ENCODE peak calls at places on chromosome 18, in seven cellular contexts. One of them, this sample, is unnamed.

GRCh38 chr18:22490429-22490846 is 72.7 kb upstream of the CTAGE1 start:
- DNase-seq in mesendoderm: no peak
- DNase-seq in trophoblast cell: peak
- DNase-seq in IMR-90: no peak
- DNase-seq in neuronal stem cell: no peak
- DNase-seq in mesenchymal stem cell: no peak
- DNase-seq in H1: no peak
- DNase-seq in this sample: no peak

GRCh38 chr18:24497052-24497754 is 36.8 kb downstream of the HRH4 start:
- DNase-seq in IMR-90: peak
- DNase-seq in neuronal stem cell: no peak
- DNase-seq in mesendoderm: no peak
- DNase-seq in mesenchymal stem cell: peak
- DNase-seq in H1: no peak
- DNase-seq in trophoblast cell: peak
- DNase-seq in this sample: no peak

GRCh38 chr18:34219651-34220050 is 5.1 kb downstream of the NOL4 start:
- DNase-seq in IMR-90: no peak
- DNase-seq in trophoblast cell: no peak
- DNase-seq in H1: no peak
- DNase-seq in mesendoderm: no peak
- DNase-seq in mesenchymal stem cell: no peak
- DNase-seq in neuronal stem cell: no peak
- DNase-seq in this sample: no peak

GRCh38 chr18:58005036-58005435 is 39.0 kb upstream of the NEDD4L start:
- DNase-seq in mesendoderm: no peak
- DNase-seq in IMR-90: peak
- DNase-seq in neuronal stem cell: no peak
- DNase-seq in mesenchymal stem cell: no peak
- DNase-seq in H1: no peak
- DNase-seq in trophoblast cell: no peak
- DNase-seq in this sample: no peak

GRCh38 chr18:21896732-21897336 is 156.2 kb downstream of the MIB1 start:
- DNase-seq in trophoblast cell: no peak
- DNase-seq in IMR-90: no peak
- DNase-seq in neuronal stem cell: no peak
- DNase-seq in mesendoderm: no peak
- DNase-seq in mesenchymal stem cell: no peak
- DNase-seq in H1: no peak
- DNase-seq in this sample: peak

GRCh38 chr18:21904856-21905255 is 164.3 kb downstream of the MIB1 start:
- DNase-seq in neuronal stem cell: no peak
- DNase-seq in IMR-90: no peak
- DNase-seq in mesenchymal stem cell: no peak
- DNase-seq in trophoblast cell: no peak
- DNase-seq in H1: no peak
- DNase-seq in mesendoderm: no peak
- DNase-seq in this sample: no peak

GRCh38 chr18:22485808-22486244 is 68.1 kb upstream of the CTAGE1 start:
- DNase-seq in H1: no peak
- DNase-seq in IMR-90: no peak
- DNase-seq in trophoblast cell: peak
- DNase-seq in mesendoderm: no peak
- DNase-seq in mesenchymal stem cell: peak
- DNase-seq in neuronal stem cell: no peak
- DNase-seq in this sample: no peak

GRCh38 chr18:64994370-64994769 is 756.4 kb upstream of the CDH7 start:
- DNase-seq in trophoblast cell: no peak
- DNase-seq in mesendoderm: no peak
- DNase-seq in H1: no peak
- DNase-seq in neuronal stem cell: no peak
- DNase-seq in IMR-90: no peak
- DNase-seq in mesenchymal stem cell: no peak
- DNase-seq in this sample: no peak

GRCh38 chr18:23306842-23307241 is 146.2 kb upstream of the RIOK3 start:
- DNase-seq in trophoblast cell: no peak
- DNase-seq in mesenchymal stem cell: no peak
- DNase-seq in H1: no peak
- DNase-seq in mesendoderm: no peak
- DNase-seq in IMR-90: no peak
- DNase-seq in neuronal stem cell: no peak
- DNase-seq in this sample: no peak

GRCh38 chr18:38611036-38611964 is 1045.7 kb upstream of the CELF4 start:
- DNase-seq in neuronal stem cell: no peak
- DNase-seq in trophoblast cell: peak
- DNase-seq in mesendoderm: no peak
- DNase-seq in H1: no peak
- DNase-seq in IMR-90: no peak
- DNase-seq in mesenchymal stem cell: peak
- DNase-seq in this sample: no peak

GRCh38 chr18:6661692-6662415 is 67.7 kb upstream of the ARHGAP28 start:
- DNase-seq in mesendoderm: peak
- DNase-seq in mesenchymal stem cell: no peak
- DNase-seq in IMR-90: no peak
- DNase-seq in H1: no peak
- DNase-seq in neuronal stem cell: no peak
- DNase-seq in trophoblast cell: peak
- DNase-seq in this sample: no peak

GRCh38 chr18:26021061-26021754 is 69.2 kb downstream of the SS18 start:
- DNase-seq in mesendoderm: no peak
- DNase-seq in mesenchymal stem cell: no peak
- DNase-seq in IMR-90: no peak
- DNase-seq in trophoblast cell: no peak
- DNase-seq in neuronal stem cell: no peak
- DNase-seq in H1: no peak
- DNase-seq in this sample: no peak

GRCh38 chr18:6929370-6930102 is 188.1 kb downstream of the LAMA1 start:
- DNase-seq in H1: peak
- DNase-seq in trophoblast cell: peak
- DNase-seq in mesenchymal stem cell: no peak
- DNase-seq in mesendoderm: peak
- DNase-seq in IMR-90: no peak
- DNase-seq in neuronal stem cell: no peak
- DNase-seq in this sample: peak

GRCh38 chr18:3273042-3273441 is 11.1 kb downstream of the MYL12B start:
- DNase-seq in IMR-90: no peak
- DNase-seq in mesendoderm: no peak
- DNase-seq in mesenchymal stem cell: no peak
- DNase-seq in neuronal stem cell: no peak
- DNase-seq in trophoblast cell: no peak
- DNase-seq in H1: no peak
- DNase-seq in this sample: no peak

GRCh38 chr18:39799010-39799409 is 2156.0 kb upstream of the PIK3C3 start:
- DNase-seq in IMR-90: no peak
- DNase-seq in mesendoderm: peak
- DNase-seq in H1: no peak
- DNase-seq in mesenchymal stem cell: peak
- DNase-seq in trophoblast cell: peak
- DNase-seq in neuronal stem cell: no peak
- DNase-seq in this sample: no peak

GRCh38 chr18:9105420-9105819 is 2.9 kb downstream of the NDUFV2 start:
- DNase-seq in H1: no peak
- DNase-seq in mesendoderm: peak
- DNase-seq in neuronal stem cell: no peak
- DNase-seq in mesenchymal stem cell: no peak
- DNase-seq in trophoblast cell: no peak
- DNase-seq in IMR-90: no peak
- DNase-seq in this sample: no peak

GRCh38 chr18:57813245-57813644 is 10.1 kb upstream of the ATP8B1 start:
- DNase-seq in mesendoderm: peak
- DNase-seq in mesenchymal stem cell: peak
- DNase-seq in neuronal stem cell: no peak
- DNase-seq in trophoblast cell: peak
- DNase-seq in H1: no peak
- DNase-seq in IMR-90: peak
- DNase-seq in this sample: no peak

GRCh38 chr18:23626451-23627279 is 36.0 kb downstream of the ANKRD29 start:
- DNase-seq in trophoblast cell: no peak
- DNase-seq in H1: no peak
- DNase-seq in IMR-90: peak
- DNase-seq in neuronal stem cell: no peak
- DNase-seq in mesendoderm: no peak
- DNase-seq in mesenchymal stem cell: no peak
- DNase-seq in this sample: no peak

GRCh38 chr18:10473152-10473551 is 18.7 kb downstream of the APCDD1 start:
- DNase-seq in mesendoderm: no peak
- DNase-seq in H1: no peak
- DNase-seq in trophoblast cell: no peak
- DNase-seq in mesenchymal stem cell: no peak
- DNase-seq in IMR-90: no peak
- DNase-seq in neuronal stem cell: no peak
- DNase-seq in this sample: no peak

GRCh38 chr18:73752546-73752945 is 395.1 kb downstream of the FBXO15 start:
- DNase-seq in H1: no peak
- DNase-seq in IMR-90: peak
- DNase-seq in trophoblast cell: peak
- DNase-seq in mesenchymal stem cell: peak
- DNase-seq in neuronal stem cell: no peak
- DNase-seq in mesendoderm: no peak
- DNase-seq in this sample: no peak

GRCh38 chr18:74273394-74273793 is 18.4 kb downstream of the CYB5A start:
- DNase-seq in mesenchymal stem cell: no peak
- DNase-seq in IMR-90: no peak
- DNase-seq in neuronal stem cell: no peak
- DNase-seq in trophoblast cell: no peak
- DNase-seq in mesendoderm: no peak
- DNase-seq in H1: no peak
- DNase-seq in this sample: no peak

GRCh38 chr18:32049393-32050161 is 31.0 kb downstream of the RNF125 start:
- DNase-seq in trophoblast cell: peak
- DNase-seq in mesenchymal stem cell: no peak
- DNase-seq in mesendoderm: peak
- DNase-seq in neuronal stem cell: no peak
- DNase-seq in IMR-90: no peak
- DNase-seq in H1: no peak
- DNase-seq in this sample: no peak

GRCh38 chr18:67665266-67665665 is 148.7 kb upstream of the DSEL start:
- DNase-seq in mesenchymal stem cell: peak
- DNase-seq in trophoblast cell: no peak
- DNase-seq in neuronal stem cell: peak
- DNase-seq in IMR-90: peak
- DNase-seq in mesendoderm: peak
- DNase-seq in H1: no peak
- DNase-seq in this sample: no peak

GRCh38 chr18:62420151-62420512 is 95.0 kb downstream of the TNFRSF11A start:
- DNase-seq in neuronal stem cell: no peak
- DNase-seq in IMR-90: peak
- DNase-seq in H1: no peak
- DNase-seq in mesendoderm: no peak
- DNase-seq in mesenchymal stem cell: peak
- DNase-seq in trophoblast cell: no peak
- DNase-seq in this sample: no peak

GRCh38 chr18:79962311-79962710 is 2.1 kb upstream of the HSBP1L1 start:
- DNase-seq in mesenchymal stem cell: no peak
- DNase-seq in IMR-90: peak
- DNase-seq in mesendoderm: no peak
- DNase-seq in neuronal stem cell: no peak
- DNase-seq in trophoblast cell: peak
- DNase-seq in H1: no peak
- DNase-seq in this sample: no peak
- H3K4me2 ChIP-seq in mesenchymal stem cell: no peak
- H3K4me2 ChIP-seq in IMR-90: no peak
- H3K4me2 ChIP-seq in mesendoderm: no peak
- H3K4me2 ChIP-seq in neuronal stem cell: no peak
- H3K4me2 ChIP-seq in trophoblast cell: no peak
- H3K4me2 ChIP-seq in H1: no peak
- H3K4me2 ChIP-seq in this sample: no peak

GRCh38 chr18:37012452-37012851 is 183.5 kb downstream of the KIAA1328 start:
- DNase-seq in trophoblast cell: no peak
- DNase-seq in mesendoderm: no peak
- DNase-seq in mesenchymal stem cell: no peak
- DNase-seq in neuronal stem cell: no peak
- DNase-seq in IMR-90: no peak
- DNase-seq in H1: no peak
- DNase-seq in this sample: no peak

GRCh38 chr18:37006742-37007141 is 177.8 kb downstream of the KIAA1328 start:
- DNase-seq in neuronal stem cell: no peak
- DNase-seq in mesendoderm: no peak
- DNase-seq in trophoblast cell: no peak
- DNase-seq in H1: no peak
- DNase-seq in IMR-90: no peak
- DNase-seq in mesenchymal stem cell: no peak
- DNase-seq in this sample: no peak
- H3K4ac ChIP-seq in neuronal stem cell: no peak
- H3K4ac ChIP-seq in mesendoderm: no peak
- H3K4ac ChIP-seq in trophoblast cell: no peak
- H3K4ac ChIP-seq in H1: no peak
- H3K4ac ChIP-seq in IMR-90: no peak
- H3K4ac ChIP-seq in mesenchymal stem cell: no peak
- H3K4ac ChIP-seq in this sample: no peak

GRCh38 chr18:59075923-59076322 is 63.8 kb upstream of the SEC11C start:
- DNase-seq in mesendoderm: no peak
- DNase-seq in IMR-90: no peak
- DNase-seq in H1: no peak
- DNase-seq in mesenchymal stem cell: no peak
- DNase-seq in neuronal stem cell: no peak
- DNase-seq in trophoblast cell: no peak
- DNase-seq in this sample: no peak
- H2AK5ac ChIP-seq in mesendoderm: no peak
- H2AK5ac ChIP-seq in IMR-90: no peak
- H2AK5ac ChIP-seq in H1: no peak
- H2AK5ac ChIP-seq in mesenchymal stem cell: no peak
- H2AK5ac ChIP-seq in neuronal stem cell: no peak
- H2AK5ac ChIP-seq in trophoblast cell: no peak
- H2AK5ac ChIP-seq in this sample: no peak

GRCh38 chr18:46888965-46889364 is 28.3 kb downstream of the PIAS2 start:
- DNase-seq in mesendoderm: no peak
- DNase-seq in IMR-90: no peak
- DNase-seq in H1: no peak
- DNase-seq in neuronal stem cell: no peak
- DNase-seq in mesenchymal stem cell: no peak
- DNase-seq in trophoblast cell: no peak
- DNase-seq in this sample: no peak

GRCh38 chr18:46894124-46894523 is 23.2 kb downstream of the PIAS2 start:
- DNase-seq in H1: no peak
- DNase-seq in mesenchymal stem cell: no peak
- DNase-seq in mesendoderm: no peak
- DNase-seq in trophoblast cell: no peak
- DNase-seq in neuronal stem cell: no peak
- DNase-seq in IMR-90: no peak
- DNase-seq in this sample: no peak

GRCh38 chr18:46891742-46892214 is 25.5 kb downstream of the PIAS2 start:
- DNase-seq in neuronal stem cell: no peak
- DNase-seq in trophoblast cell: no peak
- DNase-seq in mesendoderm: no peak
- DNase-seq in mesenchymal stem cell: no peak
- DNase-seq in H1: no peak
- DNase-seq in IMR-90: no peak
- DNase-seq in this sample: no peak

GRCh38 chr18:46893360-46893759 is 23.9 kb downstream of the PIAS2 start:
- DNase-seq in mesendoderm: no peak
- DNase-seq in trophoblast cell: no peak
- DNase-seq in IMR-90: no peak
- DNase-seq in neuronal stem cell: no peak
- DNase-seq in mesenchymal stem cell: no peak
- DNase-seq in H1: no peak
- DNase-seq in this sample: no peak

DNA sequence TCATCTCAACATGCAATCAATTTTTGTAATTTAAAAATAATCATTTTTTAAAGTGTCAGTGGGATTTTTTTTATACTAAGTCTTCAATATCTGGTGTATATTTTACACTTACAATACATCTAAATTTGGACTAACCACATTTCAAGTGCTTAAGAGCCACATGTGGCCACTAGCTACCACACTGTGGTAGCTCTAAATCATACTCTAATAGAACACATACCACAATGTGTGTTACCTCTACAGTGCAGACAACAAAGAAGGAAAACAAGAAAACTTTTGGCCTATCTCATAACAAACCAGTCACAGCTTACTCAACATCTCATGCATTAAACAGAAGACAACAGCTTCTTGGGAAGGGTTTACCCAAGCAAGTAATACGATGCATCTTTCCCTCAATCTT is 24.5 kb downstream of the PIAS2 start:
- DNase-seq in H1: no peak
- DNase-seq in mesendoderm: no peak
- DNase-seq in mesenchymal stem cell: no peak
- DNase-seq in IMR-90: no peak
- DNase-seq in neuronal stem cell: no peak
- DNase-seq in trophoblast cell: no peak
- DNase-seq in this sample: no peak
- H3K4me2 ChIP-seq in H1: no peak
- H3K4me2 ChIP-seq in mesendoderm: no peak
- H3K4me2 ChIP-seq in mesenchymal stem cell: no peak
- H3K4me2 ChIP-seq in IMR-90: no peak
- H3K4me2 ChIP-seq in neuronal stem cell: no peak
- H3K4me2 ChIP-seq in trophoblast cell: no peak
- H3K4me2 ChIP-seq in this sample: no peak